ENCODE peak calls at places on chromosomes 7 and 10, in five cellular contexts. P is 8988T, H is cardiac fibroblast, T is COR-L47, O is NCI-H1105. G is an unnamed sample.

GRCh38 chr10:119488675-119489074 is 53.8 kb downstream of the RGS10 start:
- DNase-seq in P (no peak), T (no peak), H (no peak), O (no peak), G (no peak)

GRCh38 chr10:103818765-103819374 is 36.5 kb downstream of the SH3PXD2A start:
- DNase-seq in H (no peak), O (no peak), T (no peak), P (no peak), G (no peak)

GRCh38 chr7:122628651-122629411 is 70.1 kb downstream of the RNF133 start:
- DNase-seq in H (no peak), O (no peak), P (no peak), T (no peak), G (no peak)

GRCh38 chr10:75121322-75121721 is 9.9 kb downstream of the SAMD8 start:
- DNase-seq in H (no peak), P (no peak), O (no peak), T (no peak), G (no peak)

GRCh38 chr7:50622821-50623220 is 57.6 kb upstream of the DDC start:
- DNase-seq in P (no peak), O (no peak), T (no peak), H (no peak), G (no peak)

GRCh38 chr7:70674268-70675025 is 457.5 kb upstream of the GALNT17 start:
- DNase-seq in T (no peak), P (no peak), O (peak), H (no peak), G (no peak)

GRCh38 chr7:74441801-74442200 is 11.9 kb upstream of the GTF2IRD1 start:
- DNase-seq in P (no peak), H (no peak), O (no peak), T (no peak), G (no peak)

GRCh38 chr10:22308390-22308789 is 7.8 kb upstream of the COMMD3 start:
- DNase-seq in P (no peak), H (peak), O (no peak), T (no peak), G (no peak)

GRCh38 chr10:7475046-7475860 is 64.4 kb upstream of the SFMBT2 start:
- DNase-seq in H (peak), T (peak), O (no peak), P (no peak), G (no peak)

GRCh38 chr7:2242541-2243482 is 786 bp downstream of the NUDT1 start:
- DNase-seq in H (no peak), O (no peak), T (no peak), P (no peak), G (no peak)

GRCh38 chr7:66362136-66362535 is 157.0 kb downstream of the TPST1 start:
- DNase-seq in T (no peak), O (no peak), H (no peak), P (no peak), G (no peak)

GRCh38 chr7:154287370-154287769 is 235.2 kb downstream of the DPP6 start:
- DNase-seq in H (no peak), P (no peak), O (no peak), T (no peak), G (no peak)

GRCh38 chr10:68501691-68502090 is 25.6 kb downstream of the SLC25A16 start:
- DNase-seq in T (no peak), H (no peak), P (no peak), O (no peak), G (no peak)